ENCODE peak calls at places on chromosomes 13 and 19, in six cellular contexts. I is neuronal stem cell, R is H9, C is H1, Q is mesendoderm, O is mesenchymal stem cell. U is an unnamed sample.

GRCh38 chr19:29379257-29379986 is 146.4 kb upstream of the VSTM2B start:
- DNase-seq in O (no peak), Q (no peak), C (peak), I (no peak), R (peak), U (no peak)

GRCh38 chr13:98454389-98454881 is 122.5 kb downstream of the STK24 start:
- DNase-seq in Q (no peak), I (no peak), O (peak), C (no peak), R (no peak), U (peak)

GRCh38 chr19:54654447-54655321 is 8.1 kb upstream of the LILRB4 start:
- DNase-seq in I (no peak), C (no peak), Q (no peak), R (no peak), O (no peak), U (no peak)

GRCh38 chr19:14718522-14719113 is 28.8 kb downstream of the ZNF333 start:
- DNase-seq in O (peak), C (no peak), I (no peak), R (no peak), Q (peak), U (no peak)

GRCh38 chr19:32977269-32977668 is 5.2 kb downstream of the FAAP24 start:
- DNase-seq in I (no peak), Q (no peak), O (peak), R (no peak), C (no peak), U (peak)

GRCh38 chr13:72726721-72727416 is 560 bp downstream of the MZT1 start:
- DNase-seq in C (no peak), I (peak), R (peak), O (peak), Q (peak), U (no peak)

GRCh38 chr13:110209950-110210603 is 96.9 kb downstream of the COL4A1 start:
- DNase-seq in I (no peak), O (no peak), C (no peak), Q (no peak), R (no peak), U (no peak)

GRCh38 chr19:40284501-40285352 is at the start of gene AKT2:
- DNase-seq in O (peak), Q (peak), C (peak), I (peak), R (peak), U (peak)

GRCh38 chr13:30725331-30726085 is 9.8 kb upstream of the ALOX5AP start:
- DNase-seq in O (no peak), Q (no peak), C (no peak), I (no peak), R (no peak), U (peak)

GRCh38 chr13:103282571-103283450 is 216.6 kb upstream of the SLC10A2 start:
- DNase-seq in O (peak), R (no peak), Q (peak), C (no peak), I (no peak), U (peak)

GRCh38 chr19:4343056-4343844 is at the start of gene MPND:
- DNase-seq in O (peak), I (peak), Q (peak), R (peak), C (peak), U (peak)

GRCh38 chr19:4088065-4088679 is 21.5 kb upstream of the ZBTB7A start:
- DNase-seq in R (no peak), O (no peak), C (no peak), I (no peak), Q (no peak), U (no peak)

GRCh38 chr19:17248011-17248776 is 2.5 kb upstream of the NR2F6 start:
- DNase-seq in Q (peak), C (peak), O (peak), R (peak), I (no peak), U (no peak)

GRCh38 chr19:18435185-18435841 is 2.6 kb downstream of the ISYNA1 start:
- DNase-seq in O (no peak), C (no peak), Q (no peak), I (no peak), R (no peak), U (no peak)

GRCh38 chr19:19448238-19448544 is 42.7 kb downstream of the GATAD2A start:
- DNase-seq in C (no peak), I (no peak), Q (no peak), O (no peak), R (peak), U (no peak)

GRCh38 chr19:4294389-4294788 is 7.8 kb downstream of the TMIGD2 start:
- DNase-seq in C (no peak), O (no peak), Q (no peak), I (no peak), R (no peak), U (no peak)

GRCh38 chr13:31174018-31174417 is 12.3 kb upstream of the HSPH1 start:
- DNase-seq in O (peak), I (no peak), C (no peak), Q (no peak), R (no peak), U (peak)

GRCh38 chr19:30671622-30672051 is 299.5 kb downstream of the ZNF536 start:
- DNase-seq in I (no peak), R (no peak), Q (no peak), O (no peak), C (no peak), U (no peak)

GRCh38 chr13:99308481-99309087 is 1.4 kb upstream of the GPR183 start:
- DNase-seq in C (no peak), R (no peak), I (no peak), O (peak), Q (no peak), U (peak)

GRCh38 chr19:3555653-3556422 is 1.5 kb downstream of the MFSD12 start:
- DNase-seq in Q (no peak), O (no peak), C (no peak), I (no peak), R (no peak), U (no peak)

GRCh38 chr19:9819590-9819898 is 665 bp upstream of the FBXL12 start:
- DNase-seq in Q (no peak), I (no peak), O (no peak), R (no peak), C (no peak), U (no peak)

GRCh38 chr19:49357186-49357585 is 5.0 kb downstream of the TEAD2 start:
- DNase-seq in C (no peak), R (no peak), I (no peak), Q (no peak), O (no peak), U (no peak)

GRCh38 chr19:9078651-9079050 is 8.2 kb upstream of the OR1M1 start:
- DNase-seq in Q (no peak), I (no peak), O (no peak), R (no peak), C (no peak), U (no peak)

GRCh38 chr13:43333176-43333575 is 309.8 kb downstream of the DNAJC15 start:
- DNase-seq in O (no peak), C (no peak), R (no peak), I (no peak), Q (no peak), U (no peak)

GRCh38 chr13:112926003-112926402 is 43.0 kb upstream of the MCF2L start:
- DNase-seq in I (no peak), Q (no peak), O (no peak), R (no peak), C (no peak), U (no peak)

GRCh38 chr19:3964256-3965194 is 6.4 kb downstream of the DAPK3 start:
- DNase-seq in C (no peak), Q (no peak), R (no peak), O (no peak), I (no peak), U (no peak)

GRCh38 chr13:79423801-79424642 is 18.0 kb upstream of the RBM26 start:
- DNase-seq in O (peak), I (no peak), C (no peak), R (no peak), Q (peak), U (peak)

GRCh38 chr13:20424959-20425358 is 100.7 kb downstream of the CRYL1 start:
- DNase-seq in R (no peak), Q (no peak), O (no peak), I (no peak), C (no peak), U (no peak)

GRCh38 chr19:3604227-3604986 is 2.3 kb downstream of the TBXA2R start:
- DNase-seq in I (no peak), O (no peak), C (no peak), Q (no peak), R (no peak), U (no peak)

GRCh38 chr13:102440259-102440936 is 38.5 kb upstream of the FGF14 start:
- DNase-seq in O (no peak), I (no peak), R (no peak), C (no peak), Q (no peak), U (no peak)

GRCh38 chr13:28268800-28269223 is 130.5 kb downstream of the PAN3 start:
- DNase-seq in O (no peak), C (no peak), I (no peak), Q (no peak), R (no peak), U (no peak)

GRCh38 chr19:49570997-49571676 is 9.2 kb downstream of the NOSIP start:
- DNase-seq in Q (peak), C (no peak), O (no peak), I (no peak), R (peak), U (no peak)

GRCh38 chr13:98173431-98173921 is 3.6 kb downstream of the RNF113B start:
- DNase-seq in Q (peak), O (peak), I (no peak), R (no peak), C (no peak), U (peak)

GRCh38 chr19:10557603-10558197 is 8.1 kb downstream of the KRI1 start:
- DNase-seq in C (no peak), R (no peak), I (no peak), Q (no peak), O (no peak), U (no peak)

GRCh38 chr13:41428155-41428554 is 29.2 kb upstream of the RGCC start:
- DNase-seq in Q (peak), O (no peak), R (peak), C (peak), I (peak), U (no peak)

GRCh38 chr19:44847144-44848035 is 1.3 kb downstream of the NECTIN2 start:
- DNase-seq in C (peak), I (peak), O (peak), R (peak), Q (peak), U (peak)
- H4K8ac ChIP-seq in C (peak), I (no peak), O (peak), R (no peak), Q (no peak), U (peak)

GRCh38 chr19:51571599-51571998 is 516 bp downstream of the ZNF175 start:
- DNase-seq in R (no peak), I (no peak), Q (peak), O (peak), C (no peak), U (peak)
- H4K8ac ChIP-seq in R (no peak), I (no peak), Q (peak), O (no peak), C (peak), U (peak)

GRCh38 chr19:6221878-6222746 is 57.7 kb downstream of the MLLT1 start:
- DNase-seq in C (no peak), I (no peak), O (no peak), R (no peak), Q (no peak), U (no peak)
- H4K8ac ChIP-seq in C (no peak), I (no peak), O (no peak), R (no peak), Q (no peak), U (no peak)

GRCh38 chr19:43526884-43527859 is at the start of gene ETHE1:
- DNase-seq in C (peak), O (peak), I (peak), R (peak), Q (peak), U (peak)
- H4K8ac ChIP-seq in C (no peak), O (peak), I (peak), R (no peak), Q (no peak), U (peak)

GRCh38 chr13:94548382-94549240 is 47.3 kb downstream of the TGDS start:
- DNase-seq in C (no peak), Q (no peak), O (peak), I (no peak), R (peak), U (peak)
- H4K8ac ChIP-seq in C (peak), Q (no peak), O (peak), I (no peak), R (no peak), U (peak)

GRCh38 chr19:13151605-13152355 is 1.6 kb downstream of the IER2 start:
- DNase-seq in O (peak), R (peak), C (peak), Q (peak), I (peak), U (peak)
- H4K8ac ChIP-seq in O (peak), R (no peak), C (peak), Q (no peak), I (no peak), U (peak)

DNA sequence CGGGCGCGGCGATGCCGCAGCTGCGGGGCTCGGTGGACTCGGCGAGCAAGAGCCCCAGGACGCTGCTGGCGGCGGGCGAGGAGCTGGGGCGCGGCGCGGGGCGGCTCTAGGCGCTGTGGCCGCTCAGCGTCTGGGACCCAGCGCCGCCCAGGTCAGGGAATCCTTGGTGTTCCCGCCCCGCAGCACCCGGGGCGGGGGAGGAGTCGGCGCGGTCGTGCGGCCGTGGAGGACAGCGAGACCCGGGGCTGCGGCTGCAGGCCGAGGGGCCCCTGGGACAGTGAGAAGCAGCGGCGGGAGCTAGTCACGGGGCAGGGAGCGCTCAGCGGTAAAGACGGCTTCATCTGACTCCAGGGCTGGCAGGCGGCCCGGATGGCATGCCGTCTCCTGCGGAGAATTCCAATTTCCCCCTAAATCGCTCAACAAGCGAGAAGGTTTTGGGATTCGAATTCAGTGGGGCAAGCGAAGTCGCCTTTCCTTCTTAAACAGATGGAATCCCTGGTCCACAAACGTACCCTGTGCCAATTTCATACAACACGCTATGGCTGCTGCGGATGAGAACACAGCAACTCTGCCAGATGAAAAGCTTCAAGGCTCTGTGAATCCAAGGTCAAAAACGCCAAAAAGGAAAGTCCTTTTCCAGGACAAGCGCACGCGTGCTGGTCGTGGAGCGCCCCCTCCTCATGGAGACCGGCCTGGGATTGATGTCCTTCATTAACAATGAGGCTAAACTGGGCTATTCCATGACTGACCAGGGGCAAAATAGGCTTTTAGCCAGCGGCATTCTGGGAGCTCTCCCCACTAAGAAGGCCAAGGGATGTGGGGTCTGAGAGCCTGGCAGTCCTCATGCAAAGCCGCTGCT is 4.2 kb upstream of the ZSCAN4 start:
- DNase-seq in R (peak), C (peak), O (peak), Q (peak), I (peak), U (peak)
- H4K8ac ChIP-seq in R (no peak), C (peak), O (peak), Q (no peak), I (no peak), U (peak)

DNA sequence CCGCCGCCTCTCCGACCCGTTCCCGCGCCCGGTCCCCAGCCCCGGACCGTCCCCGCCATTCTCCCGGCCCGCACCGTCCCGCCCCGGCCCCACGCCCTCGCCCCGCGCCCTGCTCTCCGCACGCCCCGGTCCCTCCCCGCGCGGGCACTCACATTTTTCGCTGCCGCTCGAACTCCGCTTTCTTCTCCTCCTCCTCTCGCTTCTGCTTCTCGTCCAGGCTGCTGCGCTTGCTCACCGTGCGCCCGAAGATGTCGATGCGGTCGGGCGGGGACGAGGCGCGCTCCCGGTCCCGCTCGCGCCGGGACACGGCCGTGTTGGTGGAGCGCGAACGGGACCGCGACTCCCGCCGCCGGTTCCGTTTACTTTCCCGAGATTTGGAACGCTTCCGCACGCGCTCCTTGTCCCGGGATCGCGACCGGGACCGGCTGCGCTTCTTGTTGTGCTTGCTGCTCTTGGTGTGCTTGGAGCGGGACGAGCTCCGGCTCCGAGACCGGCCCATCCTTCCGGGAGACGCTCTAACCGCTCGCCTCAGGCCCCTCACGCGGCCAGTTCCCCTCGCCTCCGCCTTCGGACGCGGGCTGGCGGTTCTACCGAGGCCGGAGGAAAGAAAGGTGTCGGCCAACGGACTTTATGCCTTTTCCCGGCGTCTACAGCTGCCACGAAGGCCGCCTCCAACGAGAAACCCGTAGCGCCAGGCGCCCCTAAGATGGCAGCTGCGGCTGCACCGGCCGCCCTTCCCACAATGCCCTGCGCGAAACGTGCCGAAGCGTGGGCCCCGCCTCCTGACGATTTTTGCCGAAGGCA is at the start of gene ARGLU1:
- DNase-seq in C (peak), R (peak), I (peak), Q (peak), O (peak), U (peak)
- H4K8ac ChIP-seq in C (peak), R (peak), I (no peak), Q (no peak), O (peak), U (peak)

U was measured in IMR-90.